ENCODE peak calls at places on chromosomes 4 and X, in eight cellular contexts. Q is cardiac muscle cell, R is GM12865, J is psoas muscle, D is GM10248, G is suprapubic skin, Z is GM20000, V is upper lobe of right lung. F is an unnamed sample.

GRCh38 chrX:55149242-55149641 is 60.4 kb downstream of the PAGE2 start:
- DNase-seq in J (no peak), D (no peak), G (no peak), R (no peak), Q (peak; percentile 22), V (no peak), Z (no peak), F (no peak)

GRCh38 chrX:8091526-8091925 is 79.5 kb downstream of the VCX2 start:
- DNase-seq in Z (no peak), R (no peak), D (no peak), J (no peak), G (no peak), V (no peak), Q (no peak), F (no peak)

GRCh38 chrX:149638860-149639259 is 7.3 kb upstream of the TMEM185A start:
- DNase-seq in R (no peak), Q (no peak), V (no peak), J (no peak), Z (no peak), D (no peak), G (no peak), F (no peak)

GRCh38 chrX:24702362-24703184 is 8.9 kb downstream of the POLA1 start:
- DNase-seq in Q (no peak), R (peak; percentile 82), D (peak; percentile 44), Z (peak; percentile 60), J (no peak), G (no peak), V (no peak), F (no peak)

GRCh38 chr4:169410839-169411770 is 140.3 kb upstream of the SH3RF1 start:
- DNase-seq in J (no peak), R (peak; percentile 94), Z (peak; percentile 47), G (no peak), V (no peak), Q (peak; percentile 54), D (peak; percentile 55), F (peak; percentile 19)

GRCh38 chrX:19785647-19786046 is 101.8 kb downstream of the SH3KBP1 start:
- DNase-seq in G (no peak), D (no peak), V (no peak), J (no peak), Z (no peak), Q (no peak), R (peak; percentile 43), F (no peak)

GRCh38 chrX:134570509-134570846 is 87.8 kb downstream of the PLAC1 start:
- DNase-seq in Q (no peak), G (no peak), J (no peak), R (no peak), Z (no peak), V (no peak), D (no peak), F (no peak)

GRCh38 chr4:100836929-100837328 is 319.1 kb upstream of the EMCN start:
- DNase-seq in V (no peak), J (no peak), G (no peak), Q (no peak), R (no peak), D (no peak), Z (no peak), F (no peak)

GRCh38 chr4:108922191-108922590 is 159.3 kb upstream of the ETNPPL start:
- DNase-seq in Z (no peak), Q (no peak), J (no peak), R (no peak), G (no peak), D (no peak), V (no peak), F (no peak)

GRCh38 chrX:108275732-108276131 is 162.5 kb downstream of the COL4A6 start:
- DNase-seq in Q (no peak), J (no peak), R (no peak), D (no peak), V (no peak), Z (no peak), G (no peak), F (no peak)

GRCh38 chr4:189293459-189293858 is 647.2 kb upstream of the FRG1 start:
- DNase-seq in R (no peak), G (no peak), J (no peak), V (no peak), Z (no peak), Q (no peak), D (no peak), F (no peak)

GRCh38 chr4:58138786-58139185 is 1028.6 kb upstream of the IGFBP7 start:
- DNase-seq in R (no peak), Q (no peak), D (no peak), G (no peak), V (no peak), Z (no peak), J (no peak), F (no peak)

GRCh38 chrX:24034485-24034884 is 7.5 kb upstream of the KLHL15 start:
- DNase-seq in Q (no peak), D (no peak), V (no peak), R (no peak), Z (no peak), J (no peak), G (no peak), F (no peak)

GRCh38 chrX:80237072-80237471 is 183.2 kb upstream of the TENT5D start:
- DNase-seq in V (no peak), D (no peak), R (no peak), Q (no peak), Z (no peak), G (no peak), J (no peak), F (no peak)

GRCh38 chr4:53672873-53673272 is 81.6 kb upstream of the LNX1 start:
- DNase-seq in V (no peak), J (no peak), R (no peak), Z (no peak), D (no peak), Q (no peak), G (no peak), F (no peak)

DNA sequence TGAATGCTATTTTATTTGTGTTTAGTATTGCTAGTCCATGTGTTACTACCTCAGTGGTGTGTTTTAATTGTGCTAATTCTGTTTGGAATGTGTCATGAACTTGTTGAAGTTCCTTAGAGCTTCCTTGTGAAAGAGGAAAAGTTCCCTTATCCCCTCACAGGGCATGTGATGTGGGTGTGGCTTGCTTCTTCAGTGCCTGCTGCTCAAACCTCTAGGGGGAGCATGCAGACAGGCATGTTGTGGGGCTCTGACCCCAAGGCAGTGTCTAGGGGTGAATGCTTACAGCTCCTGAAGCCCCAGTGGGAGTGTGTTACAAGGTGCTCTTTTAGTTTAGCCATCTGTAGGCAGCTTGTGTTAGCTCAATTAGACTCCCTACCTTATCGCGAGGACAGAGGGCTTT is 86.5 kb downstream of the MAGED4 start:
- DNase-seq in R (peak; percentile 3), D (no peak), J (no peak), Q (peak; percentile 11), Z (no peak), G (no peak), V (no peak), F (peak; percentile 16)
- TF ChIP-seq CTCF in R (peak; percentile 17), D (peak; percentile 26), J (no peak), Q (peak; percentile 31), Z (no peak), G (no peak), V (peak; percentile 24), F (peak; percentile 29)

DNA sequence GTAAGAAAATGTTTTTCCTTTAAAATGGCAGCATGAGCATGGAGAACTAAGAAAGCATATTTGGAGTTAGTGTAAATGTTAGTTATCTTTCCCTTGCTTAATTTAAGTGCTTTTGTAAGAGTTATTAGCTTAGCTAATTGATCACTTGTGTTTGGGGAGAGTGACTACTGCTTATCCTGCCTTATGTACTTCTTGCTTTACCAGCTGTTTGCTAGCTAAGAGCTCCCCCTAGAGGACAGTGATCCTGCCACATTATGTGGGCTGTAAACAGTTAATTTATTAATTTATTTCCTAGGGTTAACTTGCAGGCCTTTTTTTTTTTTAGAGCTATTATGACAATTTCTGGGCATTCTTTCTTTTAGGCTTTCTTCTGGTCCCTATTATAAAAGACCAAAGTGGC is 435.8 kb downstream of the MAGEB5 start:
- DNase-seq in Q (no peak), J (no peak), D (no peak), Z (no peak), G (no peak), V (no peak), R (peak; percentile 9), F (no peak)
- TF ChIP-seq CTCF in Q (no peak), J (no peak), D (peak; percentile 19), Z (no peak), G (no peak), V (no peak), R (peak; percentile 16), F (no peak)

GRCh38 chr4:2671267-2671895 is 84.8 kb downstream of the TNIP2 start:
- DNase-seq in J (no peak), R (no peak), D (no peak), G (no peak), Q (no peak), Z (no peak), V (no peak), F (peak; percentile 26)

GRCh38 chr4:2667428-2667827 is 88.7 kb downstream of the TNIP2 start:
- DNase-seq in D (no peak), Z (no peak), V (no peak), Q (no peak), G (no peak), R (no peak), J (no peak), F (no peak)

GRCh38 chr4:2672700-2673099 is 83.4 kb downstream of the TNIP2 start:
- DNase-seq in R (no peak), V (no peak), D (no peak), Q (no peak), Z (no peak), G (no peak), J (no peak), F (no peak)

GRCh38 chr4:2673157-2673556 is 83.0 kb downstream of the TNIP2 start:
- DNase-seq in G (no peak), V (no peak), R (no peak), Z (no peak), Q (no peak), D (no peak), J (no peak), F (no peak)

GRCh38 chr4:2672082-2672481 is 84.1 kb downstream of the TNIP2 start:
- DNase-seq in V (no peak), Q (no peak), R (no peak), G (no peak), Z (no peak), D (no peak), J (no peak), F (no peak)
- TF ChIP-seq CTCF in V (no peak), Q (no peak), R (no peak), G (no peak), Z (no peak), D (no peak), J (no peak), F (no peak)

GRCh38 chr4:141080668-141081067 is 52.6 kb downstream of the RNF150 start:
- DNase-seq in Q (no peak), J (no peak), V (no peak), G (no peak), D (no peak), R (no peak), Z (no peak), F (no peak)

GRCh38 chr4:141075553-141075952 is 57.7 kb downstream of the RNF150 start:
- DNase-seq in Q (no peak), D (no peak), G (no peak), J (no peak), R (no peak), V (no peak), Z (no peak), F (no peak)

GRCh38 chr4:141079393-141079930 is 53.8 kb downstream of the RNF150 start:
- DNase-seq in V (no peak), R (no peak), J (no peak), G (no peak), D (no peak), Z (no peak), Q (no peak), F (no peak)

GRCh38 chr4:141078871-141079270 is 54.4 kb downstream of the RNF150 start:
- DNase-seq in G (no peak), D (no peak), R (no peak), J (no peak), Q (peak; percentile 22), Z (no peak), V (no peak), F (no peak)

GRCh38 chr4:141077611-141078225 is 55.6 kb downstream of the RNF150 start:
- DNase-seq in J (no peak), Q (no peak), D (no peak), G (no peak), Z (no peak), V (no peak), R (no peak), F (no peak)
- TF ChIP-seq CTCF in J (no peak), Q (no peak), D (no peak), G (no peak), Z (no peak), V (no peak), R (no peak), F (no peak)

F was measured in nephron progenitor cell.